ENCODE peak calls at places on chromosomes 2 and 18, in eight cellular contexts. E, A, F, B, O, M, H and J are unnamed samples.

GRCh38 chr2:163670929-163671328 is 64.9 kb downstream of the FIGN start:
- DNase-seq in M (no peak), E (no peak), H (no peak), O (no peak), A (no peak), F (no peak), B (no peak), J (no peak)

GRCh38 chr2:235135990-235136561 is 184.3 kb downstream of the SH3BP4 start:
- DNase-seq in B (peak; percentile 47), O (peak; percentile 87), F (peak; percentile 82), M (peak; percentile 75), E (peak; percentile 30), A (peak; percentile 80), H (peak; percentile 82), J (peak; percentile 70)

GRCh38 chr18:55839350-55839749 is 251.4 kb upstream of the TCF4 start:
- DNase-seq in M (peak; percentile 51), A (no peak), O (peak; percentile 47), E (no peak), H (peak; percentile 75), B (no peak), F (no peak), J (peak; percentile 81)

GRCh38 chr2:64857581-64858471 is 131.4 kb upstream of the SLC1A4 start:
- DNase-seq in O (peak; percentile 99), M (peak; percentile 42), E (no peak), B (no peak), F (peak; percentile 82), H (peak; percentile 60), A (peak; percentile 69), J (peak; percentile 67)

GRCh38 chr2:46893231-46893943 is 22.2 kb downstream of the MCFD2 start:
- DNase-seq in B (no peak), A (no peak), O (no peak), E (no peak), F (no peak), H (peak; percentile 63), M (no peak), J (no peak)

GRCh38 chr2:44167311-44167907 is 1.3 kb upstream of the PPM1B start:
- DNase-seq in H (no peak), A (no peak), E (no peak), F (no peak), O (no peak), B (no peak), M (no peak), J (no peak)

GRCh38 chr2:28613616-28614501 is 118.0 kb downstream of the PLB1 start:
- DNase-seq in B (peak; percentile 79), F (peak; percentile 26), O (no peak), M (peak; percentile 85), E (no peak), H (peak; percentile 92), A (no peak), J (peak; percentile 99)

GRCh38 chr2:171712051-171712450 is 24.8 kb downstream of the DYNC1I2 start:
- DNase-seq in F (no peak), E (no peak), O (peak; percentile 86), H (peak; percentile 92), A (no peak), M (peak; percentile 59), B (no peak), J (peak; percentile 88)

GRCh38 chr2:179438653-179439052 is 174.0 kb upstream of the SESTD1 start:
- DNase-seq in B (no peak), M (no peak), O (no peak), F (no peak), A (no peak), E (no peak), H (no peak), J (no peak)

GRCh38 chr2:8525582-8526402 is 156.1 kb upstream of the ID2 start:
- DNase-seq in M (peak; percentile 16), H (peak; percentile 12), F (peak; percentile 93), A (peak; percentile 78), O (peak; percentile 64), E (no peak), B (no peak), J (peak; percentile 31)

GRCh38 chr18:68769423-68769822 is 28.5 kb upstream of the CCDC102B start:
- DNase-seq in M (no peak), E (no peak), F (peak; percentile 49), A (no peak), O (peak; percentile 82), B (no peak), H (no peak), J (no peak)

GRCh38 chr18:75041586-75041985 is 167.4 kb downstream of the PTGR3 start:
- DNase-seq in F (no peak), H (peak; percentile 50), B (no peak), M (peak; percentile 17), O (peak; percentile 53), E (no peak), A (no peak), J (peak; percentile 41)

GRCh38 chr18:67875936-67876335 is 359.4 kb upstream of the DSEL start:
- DNase-seq in F (no peak), O (peak; percentile 14), A (no peak), E (no peak), B (no peak), M (peak; percentile 19), H (peak; percentile 45), J (peak; percentile 16)

GRCh38 chr18:44839239-44839666 is 158.6 kb downstream of the SETBP1 start:
- DNase-seq in B (no peak), A (peak; percentile 65), M (peak; percentile 12), E (peak; percentile 52), F (peak; percentile 90), H (peak; percentile 43), O (peak; percentile 72), J (peak; percentile 64)

GRCh38 chr2:53442783-53443182 is 324.8 kb upstream of the CHAC2 start:
- DNase-seq in A (no peak), O (no peak), M (no peak), F (no peak), B (no peak), E (no peak), H (no peak), J (no peak)

GRCh38 chr18:61888622-61889021 is 4.2 kb downstream of the RNF152 start:
- DNase-seq in F (no peak), A (no peak), B (no peak), O (no peak), H (no peak), E (no peak), M (no peak), J (no peak)

GRCh38 chr2:238486123-238486848 is 59.6 kb downstream of the ASB1 start:
- DNase-seq in B (no peak), F (no peak), O (no peak), E (no peak), M (no peak), A (no peak), H (no peak), J (no peak)

GRCh38 chr2:112606567-112606966 is 22.2 kb downstream of the CHCHD5 start:
- DNase-seq in F (no peak), H (peak; percentile 41), A (no peak), M (no peak), E (no peak), O (no peak), B (no peak), J (no peak)

GRCh38 chr2:12637754-12638153 is 79.0 kb upstream of the TRIB2 start:
- DNase-seq in F (no peak), B (no peak), O (no peak), A (no peak), M (peak; percentile 7), H (peak; percentile 35), E (no peak), J (peak; percentile 17)

GRCh38 chr18:9081940-9082339 is 20.6 kb upstream of the NDUFV2 start:
- DNase-seq in E (no peak), O (no peak), H (no peak), F (no peak), M (no peak), A (no peak), B (no peak), J (no peak)

DNA sequence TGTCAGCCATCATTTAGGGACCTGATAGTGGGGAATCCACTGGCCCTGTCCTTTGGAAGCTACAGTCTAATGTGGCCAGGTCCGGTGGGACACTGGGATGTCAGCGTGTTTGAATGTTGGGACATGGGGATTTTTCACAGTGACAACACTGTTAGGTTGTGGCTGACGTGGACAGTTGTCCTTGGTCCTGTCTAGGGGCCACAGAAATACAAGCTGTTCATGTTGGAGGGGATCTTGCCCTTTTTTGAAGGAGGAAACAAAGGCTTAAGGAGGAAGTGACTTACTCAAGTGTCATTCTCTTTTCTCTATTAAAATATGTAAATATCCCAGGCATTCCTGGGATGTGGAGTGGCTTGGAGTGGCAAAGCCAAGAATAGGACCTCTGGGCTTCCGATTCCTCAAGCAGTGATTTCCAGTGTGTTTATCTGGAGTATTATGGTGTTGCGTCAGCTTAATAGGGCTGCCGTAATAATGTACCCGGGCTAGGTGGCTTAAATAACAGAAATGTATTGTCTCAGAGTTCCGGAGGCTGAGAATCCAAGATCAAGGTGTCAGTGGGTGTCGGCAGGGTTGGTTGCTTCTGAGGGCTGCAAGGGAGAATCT is 8.5 kb downstream of the ACOXL start:
- DNase-seq in O (no peak), E (no peak), B (no peak), F (no peak), H (no peak), A (no peak), M (no peak), J (no peak)
- H3K4me3 ChIP-seq in O (no peak overlapping the region), E (no peak overlapping the region), B (no peak overlapping the region), F (no peak overlapping the region), H (no peak overlapping the region), A (no peak overlapping the region), M (no peak overlapping the region), J (no peak overlapping the region)

DNA sequence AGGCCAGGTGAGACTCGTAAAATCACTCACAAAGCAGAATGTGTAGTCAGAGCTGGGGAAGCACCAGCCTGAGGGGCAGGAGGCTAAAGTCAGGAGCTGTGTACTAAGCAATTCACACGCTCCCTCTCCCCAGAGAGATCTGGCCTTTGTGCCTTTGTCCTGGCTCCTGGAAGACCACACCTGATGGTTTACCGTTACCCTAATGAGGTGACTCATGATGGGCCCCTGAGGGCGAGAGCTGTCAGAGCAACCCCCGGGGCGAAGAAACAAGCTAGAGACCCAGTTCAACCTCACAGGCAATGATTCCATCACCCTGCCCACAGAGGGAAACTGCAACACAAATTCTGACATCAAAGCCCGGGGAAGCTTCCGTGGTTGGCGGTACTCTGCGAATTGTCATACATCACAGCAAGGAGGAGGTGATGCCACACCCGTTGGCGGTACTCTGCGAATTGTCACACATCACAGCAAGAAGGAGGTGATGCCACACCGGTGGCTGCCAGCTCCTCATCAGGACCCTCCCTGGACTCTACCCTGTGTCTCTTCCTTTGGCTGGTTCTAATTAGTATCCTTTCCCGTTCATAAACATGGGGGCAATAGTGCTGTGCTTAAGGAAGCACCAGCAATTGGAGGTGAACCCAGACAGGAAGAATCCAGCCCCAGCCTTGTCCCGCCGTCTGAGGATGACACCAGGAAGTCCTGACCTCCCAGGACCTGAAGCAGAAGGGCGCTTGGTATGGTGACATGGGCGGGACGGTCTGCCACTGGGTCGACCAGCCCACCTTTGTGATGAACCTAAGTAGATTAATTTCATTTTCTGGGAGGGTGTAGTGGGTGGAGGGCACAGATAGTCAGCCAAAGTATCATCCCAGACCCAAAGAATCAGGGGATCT is 30.5 kb downstream of the B3GNT7 start:
- DNase-seq in B (no peak), F (peak; percentile 34), A (no peak), E (peak; percentile 17), O (no peak), M (no peak), H (no peak), J (no peak)
- H3K4me3 ChIP-seq in B (no peak overlapping the region), F (no peak overlapping the region), A (no peak overlapping the region), E (no peak overlapping the region), O (no peak overlapping the region), M (no peak overlapping the region), H (no peak overlapping the region), J (no peak overlapping the region)

GRCh38 chr2:205605638-205606304 is 76.5 kb upstream of the NRP2 start:
- DNase-seq in H (no peak), B (no peak), F (no peak), O (no peak), M (no peak), E (no peak), A (no peak), J (no peak)
- H3K4me3 ChIP-seq in H (no peak overlapping the region), B (no peak overlapping the region), F (no peak overlapping the region), O (no peak overlapping the region), M (no peak overlapping the region), E (no peak overlapping the region), A (no peak overlapping the region), J (no peak overlapping the region)

GRCh38 chr2:75570024-75570947 is 9.5 kb upstream of the EVA1A start:
- DNase-seq in F (no peak), M (no peak), H (no peak), O (no peak), B (no peak), E (no peak), A (no peak), J (no peak)
- H3K4me3 ChIP-seq in F (no peak overlapping the region), M (no peak overlapping the region), H (no peak overlapping the region), O (no peak overlapping the region), B (no peak overlapping the region), E (no peak overlapping the region), A (no peak overlapping the region), J (no peak overlapping the region)